ENCODE peak calls at places on chromosomes 5 and 9, in five cellular contexts. Q, F, Z, N and E are unnamed samples.

GRCh38 chr9:121862371-121862970 is 211.0 kb downstream of the DAB2IP start:
- DNase-seq in Q (no peak), F (no peak), Z (no peak), N (no peak), E (no peak)

GRCh38 chr5:121296357-121296756 is 555.3 kb upstream of the FTMT start:
- DNase-seq in Q (no peak), F (no peak), Z (no peak), N (no peak), E (no peak)

GRCh38 chr5:143629871-143630658 is 181.9 kb upstream of the HMHB1 start:
- DNase-seq in Q (no peak), F (no peak), Z (peak), N (no peak), E (no peak)

GRCh38 chr5:108728566-108729305 is 19.0 kb upstream of the FER start:
- DNase-seq in Q (no peak), F (peak), Z (no peak), N (no peak), E (peak)

GRCh38 chr5:176844706-176845391 is 34.5 kb downstream of the UNC5A start:
- DNase-seq in Q (no peak), F (no peak), Z (no peak), N (peak), E (no peak)

GRCh38 chr5:136104311-136104975 is 28.2 kb upstream of the SMAD5 start:
- DNase-seq in Q (peak), F (no peak), Z (no peak), N (no peak), E (no peak)

GRCh38 chr5:56094579-56095361 is 100.0 kb upstream of the IL6ST start:
- DNase-seq in Q (no peak), F (no peak), Z (no peak), N (no peak), E (no peak)

GRCh38 chr5:72854419-72854818 is 38.0 kb downstream of the TNPO1 start:
- DNase-seq in Q (no peak), F (no peak), Z (no peak), N (no peak), E (no peak)

GRCh38 chr5:172088801-172089200 is 82.4 kb upstream of the FBXW11 start:
- DNase-seq in Q (no peak), F (no peak), Z (no peak), N (no peak), E (no peak)

GRCh38 chr5:111135946-111136345 is 43.8 kb downstream of the WDR36 start:
- DNase-seq in Q (no peak), F (no peak), Z (no peak), N (no peak), E (no peak)

GRCh38 chr9:133842721-133843227 is 104.6 kb upstream of the SARDH start:
- DNase-seq in Q (no peak), F (no peak), Z (no peak), N (peak), E (no peak)

GRCh38 chr9:132896906-132897305 is 18.2 kb downstream of the SPACA9 start:
- DNase-seq in Q (peak), F (no peak), Z (no peak), N (no peak), E (no peak)

GRCh38 chr5:111063709-111064322 is 7.7 kb upstream of the TSLP start:
- DNase-seq in Q (no peak), F (no peak), Z (peak), N (no peak), E (peak)

GRCh38 chr5:173103411-173103810 is 40.9 kb upstream of the BNIP1 start:
- DNase-seq in Q (no peak), F (no peak), Z (no peak), N (no peak), E (no peak)

GRCh38 chr9:70597886-70598285 is 183.4 kb upstream of the KLF9 start:
- DNase-seq in Q (no peak), F (no peak), Z (no peak), N (no peak), E (no peak)

GRCh38 chr9:129122133-129122532 is 10.9 kb downstream of the PTPA start:
- DNase-seq in Q (no peak), F (no peak), Z (no peak), N (peak), E (no peak)

GRCh38 chr5:167678457-167678856 is 613.0 kb upstream of the WWC1 start:
- DNase-seq in Q (no peak), F (no peak), Z (no peak), N (no peak), E (no peak)

GRCh38 chr5:42612997-42613396 is 143.6 kb upstream of the CCDC152 start:
- DNase-seq in Q (no peak), F (no peak), Z (no peak), N (no peak), E (no peak)

GRCh38 chr5:154384480-154385235 is 61.1 kb upstream of the SAP30L start:
- DNase-seq in Q (no peak), F (peak), Z (no peak), N (no peak), E (peak)

GRCh38 chr5:6728011-6728794 is 15.0 kb downstream of the TENT4A start:
- DNase-seq in Q (no peak), F (peak), Z (no peak), N (peak), E (peak)

GRCh38 chr9:37259906-37260305 is 139.5 kb downstream of the ZCCHC7 start:
- DNase-seq in Q (no peak), F (no peak), Z (no peak), N (no peak), E (no peak)

GRCh38 chr5:76641514-76642120 is 18.4 kb upstream of the F2RL2 start:
- DNase-seq in Q (peak), F (peak), Z (peak), N (no peak), E (peak)

GRCh38 chr5:116358911-116359418 is 215.7 kb downstream of the SEMA6A start:
- DNase-seq in Q (no peak), F (peak), Z (no peak), N (no peak), E (peak)

GRCh38 chr5:90289837-90290236 is 119.7 kb downstream of the CETN3 start:
- DNase-seq in Q (no peak), F (no peak), Z (no peak), N (no peak), E (no peak)

GRCh38 chr9:69919461-69920061 is 98.9 kb downstream of the CFAP95 start:
- DNase-seq in Q (no peak), F (peak), Z (no peak), N (no peak), E (peak)

GRCh38 chr9:78756813-78757510 is 460.0 kb downstream of the PSAT1 start:
- DNase-seq in Q (no peak), F (peak), Z (no peak), N (no peak), E (no peak)

GRCh38 chr5:1881273-1881586 is 1.5 kb downstream of the IRX4 start:
- DNase-seq in Q (no peak), F (no peak), Z (no peak), N (no peak), E (no peak)

GRCh38 chr5:8184455-8185063 is 315.6 kb downstream of the MTRR start:
- DNase-seq in Q (no peak), F (peak), Z (peak), N (no peak), E (peak)

GRCh38 chr5:80093796-80094195 is 58.6 kb downstream of the THBS4 start:
- DNase-seq in Q (no peak), F (no peak), Z (peak), N (no peak), E (no peak)

GRCh38 chr9:16180091-16180490 is 627.2 kb downstream of the CCDC171 start:
- DNase-seq in Q (no peak), F (no peak), Z (no peak), N (no peak), E (no peak)

GRCh38 chr5:134370871-134371833 is at the start of gene UBE2B:
- DNase-seq in Q (peak), F (peak), Z (peak), N (peak), E (peak)

GRCh38 chr9:92656537-92656925 is 13.4 kb downstream of the IPPK start:
- DNase-seq in Q (no peak), F (no peak), Z (no peak), N (peak), E (no peak)

GRCh38 chr9:112437406-112437805 is 49.2 kb upstream of the KIAA1958 start:
- DNase-seq in Q (no peak), F (no peak), Z (no peak), N (no peak), E (no peak)

GRCh38 chr9:123561055-123561454 is 205.1 kb downstream of the CRB2 start:
- DNase-seq in Q (no peak), F (no peak), Z (no peak), N (no peak), E (no peak)

GRCh38 chr5:1299511-1299850 is 4.6 kb upstream of the TERT start:
- DNase-seq in Q (no peak), F (no peak), Z (no peak), N (no peak), E (no peak)

GRCh38 chr5:174503461-174504265 is 220.7 kb upstream of the MSX2 start:
- DNase-seq in Q (no peak), F (no peak), Z (peak), N (no peak), E (no peak)

GRCh38 chr9:78239506-78239905 is 3.6 kb downstream of the CEP78 start:
- DNase-seq in Q (no peak), F (no peak), Z (no peak), N (no peak), E (no peak)

GRCh38 chr5:170293273-170293672 is 4.3 kb downstream of the LCP2 start:
- DNase-seq in Q (no peak), F (peak), Z (no peak), N (peak), E (peak)

GRCh38 chr9:113355197-113355596 is 5.9 kb downstream of the BSPRY start:
- DNase-seq in Q (no peak), F (no peak), Z (no peak), N (no peak), E (no peak)

GRCh38 chr9:108759399-108759798 is 96.4 kb downstream of the ACTL7B start:
- DNase-seq in Q (no peak), F (no peak), Z (no peak), N (no peak), E (no peak)

GRCh38 chr9:108759835-108760234 is 96.0 kb downstream of the ACTL7B start:
- DNase-seq in Q (no peak), F (no peak), Z (no peak), N (no peak), E (no peak)

GRCh38 chr9:108760841-108761240 is 94.9 kb downstream of the ACTL7B start:
- DNase-seq in Q (no peak), F (no peak), Z (no peak), N (no peak), E (no peak)

GRCh38 chr9:108755979-108756378 is 99.8 kb downstream of the ACTL7B start:
- DNase-seq in Q (no peak), F (no peak), Z (no peak), N (no peak), E (no peak)

GRCh38 chr9:108756746-108757490 is 98.9 kb downstream of the ACTL7B start:
- DNase-seq in Q (no peak), F (no peak), Z (no peak), N (no peak), E (no peak)
- TF ChIP-seq CTCF in Q (no peak), F (no peak), Z (peak), N (no peak), E (no peak)

GRCh38 chr9:135833864-135834263 is 73.5 kb downstream of the CAMSAP1 start:
- DNase-seq in Q (no peak), F (no peak), Z (no peak), N (no peak), E (no peak)
- TF ChIP-seq CTCF in Q (no peak), F (no peak), Z (no peak), N (no peak), E (no peak)

GRCh38 chr9:127051881-127052595 is 70.4 kb downstream of the ANGPTL2 start:
- DNase-seq in Q (no peak), F (no peak), Z (no peak), N (no peak), E (no peak)

GRCh38 chr9:127053908-127054307 is 68.5 kb downstream of the ANGPTL2 start:
- DNase-seq in Q (no peak), F (no peak), Z (no peak), N (no peak), E (no peak)

GRCh38 chr9:127050581-127050980 is 71.9 kb downstream of the ANGPTL2 start:
- DNase-seq in Q (no peak), F (no peak), Z (no peak), N (no peak), E (no peak)

GRCh38 chr9:127055745-127056402 is 66.6 kb downstream of the ANGPTL2 start:
- DNase-seq in Q (no peak), F (no peak), Z (no peak), N (no peak), E (no peak)

DNA sequence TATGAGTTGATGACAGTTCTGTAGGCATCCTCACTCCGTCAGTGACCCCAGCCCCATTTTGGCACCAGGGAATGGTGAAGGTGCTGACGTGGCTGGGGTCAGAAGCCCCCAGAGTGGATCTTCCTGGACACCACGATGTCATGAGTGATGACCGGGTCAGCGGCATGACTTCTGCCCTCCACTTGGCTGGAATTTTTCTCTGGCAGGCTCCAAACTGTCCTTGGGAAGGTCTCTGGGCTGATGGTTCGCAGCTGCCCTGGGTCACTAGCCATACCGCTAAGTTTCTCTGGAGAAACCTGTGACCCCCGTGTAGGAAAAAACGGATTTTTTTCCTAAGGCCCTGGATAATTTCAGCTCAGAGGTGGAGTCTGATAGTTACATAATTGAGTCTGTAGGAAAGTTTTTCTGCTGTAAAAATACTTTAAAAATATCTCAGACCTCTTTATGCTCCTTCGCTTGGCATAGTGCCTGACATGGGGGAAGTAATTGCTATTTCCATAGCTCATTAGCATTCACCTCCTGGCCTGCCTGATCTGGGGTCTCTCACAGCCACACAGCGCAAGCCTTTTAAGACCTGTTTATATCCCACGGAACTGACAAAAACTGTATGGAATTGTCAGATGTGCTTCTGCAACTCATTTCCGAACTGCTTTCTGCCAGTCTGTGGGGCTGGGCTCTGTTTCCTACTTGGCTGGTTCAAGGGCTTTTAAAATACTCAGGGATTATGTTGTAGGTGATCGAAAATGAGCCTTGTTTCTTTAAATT is 69.2 kb downstream of the ANGPTL2 start:
- DNase-seq in Q (peak), F (no peak), Z (no peak), N (no peak), E (no peak)
- TF ChIP-seq CTCF in Q (no peak), F (no peak), Z (no peak), N (no peak), E (no peak)

DNA sequence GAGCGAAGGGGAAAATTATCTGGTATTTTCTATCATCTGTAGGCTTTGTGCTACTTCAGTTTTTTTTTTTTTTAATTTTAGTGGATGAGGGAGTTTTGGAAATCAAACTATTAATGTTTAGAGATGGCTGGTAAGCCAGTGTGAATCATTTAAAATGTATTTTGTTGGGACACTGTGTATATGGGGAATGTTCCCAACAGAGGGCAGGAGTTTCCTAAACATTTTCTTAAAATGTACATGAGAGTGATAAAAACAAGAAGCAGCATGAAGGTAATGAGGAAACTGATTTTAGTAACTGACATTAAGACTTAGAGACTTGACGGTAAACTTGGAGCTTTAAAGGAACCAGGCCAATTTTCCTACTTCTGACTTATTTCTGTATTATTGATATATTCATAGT is 68.2 kb upstream of the ITGA2 start:
- DNase-seq in Q (no peak), F (no peak), Z (no peak), N (no peak), E (no peak)
- TF ChIP-seq CTCF in Q (no peak), F (no peak), Z (no peak), N (no peak), E (no peak)

GRCh38 chr9:128067898-128068655 is at the start of gene SLC25A25:
- DNase-seq in Q (peak), F (peak), Z (peak), N (peak), E (peak)
- TF ChIP-seq CTCF in Q (no peak), F (no peak), Z (no peak), N (no peak), E (no peak)

GRCh38 chr5:68074048-68074632 is 141.4 kb upstream of the PIK3R1 start:
- DNase-seq in Q (no peak), F (no peak), Z (peak), N (no peak), E (no peak)

GRCh38 chr5:68077349-68077894 is 138.1 kb upstream of the PIK3R1 start:
- DNase-seq in Q (no peak), F (no peak), Z (no peak), N (no peak), E (no peak)

GRCh38 chr5:68071243-68071642 is 144.3 kb upstream of the PIK3R1 start:
- DNase-seq in Q (no peak), F (no peak), Z (no peak), N (no peak), E (no peak)

GRCh38 chr5:68071731-68072130 is 143.8 kb upstream of the PIK3R1 start:
- DNase-seq in Q (no peak), F (no peak), Z (no peak), N (no peak), E (no peak)

DNA sequence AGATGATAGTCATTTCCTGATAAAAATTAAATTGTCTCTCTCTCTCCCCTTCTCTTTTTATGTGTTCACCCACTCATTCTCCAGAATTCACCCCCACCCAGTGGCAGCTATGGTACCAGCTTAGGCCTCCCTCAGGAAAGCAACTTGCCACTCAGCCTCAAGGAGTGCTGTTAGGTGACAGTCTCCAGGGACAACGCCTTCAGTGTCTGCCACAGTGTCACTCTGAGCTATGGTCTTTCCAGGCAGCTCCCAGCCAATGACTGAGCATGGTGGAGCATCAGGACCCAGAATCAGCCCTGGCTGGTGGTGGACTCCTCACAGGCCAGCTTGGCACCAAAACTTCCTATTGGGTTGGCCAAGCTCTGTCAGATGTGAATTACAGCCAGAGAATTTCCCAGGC is 140.9 kb upstream of the PIK3R1 start:
- DNase-seq in Q (no peak), F (no peak), Z (peak), N (no peak), E (no peak)
- TF ChIP-seq CTCF in Q (no peak), F (no peak), Z (no peak), N (no peak), E (no peak)

GRCh38 chr9:17587113-17587512 is 8.2 kb downstream of the SH3GL2 start:
- DNase-seq in Q (no peak), F (no peak), Z (no peak), N (no peak), E (no peak)
- TF ChIP-seq CTCF in Q (no peak), F (no peak), Z (no peak), N (no peak), E (no peak)

DNA sequence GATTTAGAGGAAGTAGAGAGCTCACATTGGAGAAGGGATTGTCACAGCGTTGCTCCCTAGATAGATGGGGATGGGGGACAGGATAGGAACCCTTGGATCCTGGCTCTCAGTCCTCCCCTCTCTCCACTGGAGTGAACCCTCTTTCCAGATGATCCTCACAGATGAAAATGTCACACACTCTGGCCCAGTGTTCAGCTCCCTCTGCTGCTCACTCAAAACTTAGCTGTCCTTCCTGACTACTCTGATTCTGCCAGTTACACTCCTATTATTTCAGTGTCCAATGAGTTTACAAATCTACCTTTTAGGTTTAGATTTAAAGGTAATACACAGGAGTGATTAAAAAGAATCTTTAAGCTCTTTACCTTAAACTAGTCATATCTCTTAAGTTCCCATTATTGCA is 5.8 kb upstream of the SPINK7 start:
- DNase-seq in Q (no peak), F (no peak), Z (no peak), N (no peak), E (no peak)
- TF ChIP-seq CTCF in Q (no peak), F (no peak), Z (no peak), N (no peak), E (no peak)

GRCh38 chr9:94554439-94555331 is at the start of gene PCAT7:
- DNase-seq in Q (no peak), F (peak), Z (peak), N (peak), E (peak)
- TF ChIP-seq CTCF in Q (no peak), F (no peak), Z (peak), N (peak), E (no peak)